ENCODE peak calls at places on chromosomes 3 and 15, in six cellular contexts. L is occipital lobe, T is left ventricle myocardium inferior, C is K562, M is cardiac fibroblast, W is neural progenitor cell. U is an unnamed sample.

GRCh38 chr15:89647191-89647851 is 7.9 kb downstream of the KIF7 start:
- DNase-seq in L (no peak), T (peak), C (peak), M (peak), W (peak), U (peak)

GRCh38 chr15:74620636-74621545 is 5.3 kb downstream of the CLK3 start:
- DNase-seq in L (peak), T (peak), C (peak), M (peak), W (peak), U (peak)

GRCh38 chr3:30989266-30989799 is 94.9 kb upstream of the GADL1 start:
- DNase-seq in L (no peak), T (no peak), C (no peak), M (no peak), W (peak), U (no peak)

GRCh38 chr15:99436472-99437314 is 129.1 kb upstream of the MEF2A start:
- DNase-seq in L (no peak), T (no peak), C (no peak), M (no peak), W (no peak), U (no peak)

GRCh38 chr3:168968611-168969010 is 694.9 kb downstream of the MECOM start:
- DNase-seq in L (no peak), T (no peak), C (no peak), M (peak), W (no peak), U (peak)

GRCh38 chr3:184005981-184006507 is 11.6 kb downstream of the ABCC5 start:
- DNase-seq in L (no peak), T (peak), C (peak), M (peak), W (no peak), U (no peak)

GRCh38 chr3:193928354-193929209 is 207.4 kb upstream of the HES1 start:
- DNase-seq in L (no peak), T (no peak), C (peak), M (peak), W (no peak), U (no peak)

GRCh38 chr3:170801597-170801996 is 68.4 kb downstream of the RPL22L1 start:
- DNase-seq in L (no peak), T (no peak), C (no peak), M (no peak), W (no peak), U (no peak)

GRCh38 chr3:40720863-40721262 is 196.1 kb downstream of the ZNF621 start:
- DNase-seq in L (no peak), T (no peak), C (no peak), M (no peak), W (peak), U (no peak)

GRCh38 chr3:157500232-157500631 is 3.0 kb downstream of the VEPH1 start:
- DNase-seq in L (no peak), T (no peak), C (peak), M (no peak), W (no peak), U (no peak)

GRCh38 chr3:45043715-45044299 is 17.7 kb downstream of the CLEC3B start:
- DNase-seq in L (no peak), T (no peak), C (peak), M (peak), W (peak), U (peak)

GRCh38 chr3:158652463-158652862 is 8.1 kb downstream of the GFM1 start:
- DNase-seq in L (no peak), T (no peak), C (no peak), M (no peak), W (no peak), U (no peak)

GRCh38 chr3:89098173-89098572 is 9.2 kb upstream of the EPHA3 start:
- DNase-seq in L (no peak), T (no peak), C (no peak), M (no peak), W (no peak), U (no peak)

GRCh38 chr3:177665122-177665808 is 468.0 kb upstream of the TBL1XR1 start:
- DNase-seq in L (no peak), T (no peak), C (no peak), M (peak), W (no peak), U (peak)

GRCh38 chr3:39362177-39362576 is 21.0 kb upstream of the SLC25A38 start:
- DNase-seq in L (no peak), T (peak), C (peak), M (peak), W (no peak), U (no peak)

GRCh38 chr3:40308725-40309438 is 625 bp upstream of the EIF1B start:
- DNase-seq in L (no peak), T (no peak), C (peak), M (no peak), W (no peak), U (no peak)

GRCh38 chr15:78988361-78988911 is 43.6 kb upstream of the CTSH start:
- DNase-seq in L (no peak), T (peak), C (no peak), M (peak), W (no peak), U (peak)

GRCh38 chr3:127358641-127359040 is 70.8 kb upstream of the PRR20G start:
- DNase-seq in L (no peak), T (no peak), C (no peak), M (no peak), W (no peak), U (no peak)

GRCh38 chr3:43142472-43142871 is 36.6 kb upstream of the POMGNT2 start:
- DNase-seq in L (no peak), T (no peak), C (no peak), M (no peak), W (no peak), U (no peak)

GRCh38 chr3:14402304-14402811 is at the start of gene SLC6A6:
- DNase-seq in L (peak), T (peak), C (peak), M (peak), W (peak), U (peak)

GRCh38 chr3:46999516-47000197 is 20.2 kb downstream of the NBEAL2 start:
- DNase-seq in L (no peak), T (no peak), C (no peak), M (no peak), W (no peak), U (no peak)

GRCh38 chr3:100008081-100008698 is 106.1 kb downstream of the FILIP1L start:
- DNase-seq in L (no peak), T (no peak), C (no peak), M (peak), W (no peak), U (no peak)

GRCh38 chr15:37045859-37046318 is 54.5 kb downstream of the MEIS2 start:
- DNase-seq in L (peak), T (no peak), C (no peak), M (no peak), W (peak), U (no peak)

GRCh38 chr3:130731817-130732216 is 14.8 kb downstream of the PIK3R4 start:
- DNase-seq in L (no peak), T (no peak), C (no peak), M (no peak), W (no peak), U (no peak)

GRCh38 chr3:58271901-58272501 is 34.0 kb upstream of the RPP14 start:
- DNase-seq in L (no peak), T (no peak), C (no peak), M (peak), W (no peak), U (peak)